ENCODE peak calls at places on chromosome 13, in ten cellular contexts. E is fibroblast of lung, B is colonic mucosa, U is keratinocyte, F is kidney, C is SK-N-SH, G is IMR-90, M is neural progenitor cell, P is mesendoderm, S is neuronal stem cell. O is an unnamed sample.

GRCh38 chr13:65855276-65855675 is 1374.9 kb downstream of the PCDH9 start:
- DNase-seq in P (peak; percentile 45), M (no peak), F (no peak), U (no peak), C (no peak), B (no peak), E (no peak), G (peak; percentile 41), S (no peak), O (peak; percentile 46)

GRCh38 chr13:68927387-68928026 is 1180.1 kb upstream of the ATXN8OS start:
- DNase-seq in F (no peak), G (no peak), M (peak; percentile 83), S (peak; percentile 54), E (peak; percentile 25), C (peak; percentile 6), U (no peak), P (peak; percentile 94), B (no peak), O (peak; percentile 86)

GRCh38 chr13:107025991-107026390 is 458.1 kb upstream of the ARGLU1 start:
- DNase-seq in M (no peak), B (no peak), C (no peak), S (no peak), U (no peak), G (peak; percentile 71), F (peak; percentile 67), P (peak; percentile 13), E (peak; percentile 68), O (no peak)

GRCh38 chr13:44857736-44858135 is 131.5 kb downstream of the NUFIP1 start:
- DNase-seq in U (no peak), S (no peak), M (no peak), C (no peak), G (no peak), F (no peak), B (no peak), E (no peak), P (no peak), O (no peak)

GRCh38 chr13:35797946-35798345 is 321.5 kb upstream of the MAB21L1 start:
- DNase-seq in G (no peak), F (no peak), U (no peak), M (no peak), S (no peak), P (no peak), C (no peak), B (no peak), E (peak; percentile 9), O (no peak)

GRCh38 chr13:70023506-70023905 is 84.1 kb upstream of the ATXN8OS start:
- DNase-seq in G (no peak), E (no peak), S (no peak), F (no peak), C (no peak), U (no peak), P (no peak), M (no peak), B (no peak), O (no peak)

GRCh38 chr13:34863360-34864135 is 78.5 kb upstream of the NBEA start:
- DNase-seq in M (no peak), C (no peak), B (no peak), G (peak; percentile 75), F (no peak), P (peak; percentile 76), E (peak; percentile 95), U (peak; percentile 4), S (no peak), O (no peak)

GRCh38 chr13:81171065-81171647 is 830.2 kb upstream of the SPRY2 start:
- DNase-seq in S (peak; percentile 9), B (no peak), F (no peak), E (peak; percentile 3), G (no peak), P (peak; percentile 40), C (peak; percentile 12), U (no peak), M (peak; percentile 18), O (no peak)

GRCh38 chr13:30766957-30767603 is 31.7 kb downstream of the ALOX5AP start:
- DNase-seq in C (no peak), U (no peak), F (no peak), E (peak; percentile 20), M (no peak), B (no peak), S (no peak), P (no peak), G (no peak), O (no peak)

GRCh38 chr13:51212808-51213728 is 9.1 kb upstream of the FAM124A start:
- DNase-seq in B (no peak), G (no peak), S (no peak), M (no peak), C (no peak), E (peak; percentile 43), F (no peak), P (no peak), U (no peak), O (no peak)

GRCh38 chr13:85565652-85566051 is 233.6 kb downstream of the SLITRK6 start:
- DNase-seq in U (no peak), M (no peak), C (no peak), G (peak; percentile 28), B (no peak), E (no peak), F (no peak), P (no peak), S (no peak), O (no peak)

GRCh38 chr13:106599875-106600797 is 32.2 kb upstream of the ARGLU1 start:
- DNase-seq in F (no peak), G (peak; percentile 80), P (no peak), U (no peak), S (no peak), B (peak; percentile 32), C (no peak), E (peak; percentile 84), M (no peak), O (no peak)

GRCh38 chr13:27007166-27007565 is 164.4 kb downstream of the USP12 start:
- DNase-seq in B (peak; percentile 17), G (no peak), U (no peak), F (no peak), M (peak; percentile 17), E (no peak), P (no peak), C (no peak), S (no peak), O (peak; percentile 53)
- H3K4me3 ChIP-seq in B (peak overlapping the region; percentile 39), G (no peak overlapping the region), U (no peak overlapping the region), F (peak overlapping the region; percentile 47), M (peak overlapping the region; percentile 51), E (peak overlapping the region; percentile 63), P (no peak overlapping the region), C (peak overlapping the region; percentile 34), S (no peak overlapping the region), O (no peak overlapping the region)

GRCh38 chr13:113489549-113490495 is 689 bp downstream of the DCUN1D2 start:
- DNase-seq in U (no peak), F (peak; percentile 82), S (peak; percentile 17), P (peak; percentile 49), C (peak; percentile 55), B (peak; percentile 37), G (peak; percentile 41), E (peak; percentile 48), M (no peak), O (peak; percentile 76)

GRCh38 chr13:113491982-113492381 is 1.5 kb upstream of the DCUN1D2 start:
- DNase-seq in U (no peak), F (no peak), B (no peak), G (no peak), E (no peak), C (no peak), S (no peak), M (no peak), P (no peak), O (no peak)

GRCh38 chr13:113490496-113491417 is at the start of gene DCUN1D2:
- DNase-seq in G (peak; percentile 96), C (peak; percentile 99), E (peak; percentile 95), P (peak; percentile 95), F (peak; percentile 98), S (peak; percentile 89), M (peak; percentile 94), B (peak; percentile 93), U (peak; percentile 66), O (peak; percentile 96)

GRCh38 chr13:113493315-113493951 is 2.9 kb upstream of the DCUN1D2 start:
- DNase-seq in S (no peak), E (peak; percentile 97), M (no peak), C (no peak), G (peak; percentile 99), F (no peak), B (peak; percentile 45), U (peak; percentile 53), P (peak; percentile 81), O (no peak)

DNA sequence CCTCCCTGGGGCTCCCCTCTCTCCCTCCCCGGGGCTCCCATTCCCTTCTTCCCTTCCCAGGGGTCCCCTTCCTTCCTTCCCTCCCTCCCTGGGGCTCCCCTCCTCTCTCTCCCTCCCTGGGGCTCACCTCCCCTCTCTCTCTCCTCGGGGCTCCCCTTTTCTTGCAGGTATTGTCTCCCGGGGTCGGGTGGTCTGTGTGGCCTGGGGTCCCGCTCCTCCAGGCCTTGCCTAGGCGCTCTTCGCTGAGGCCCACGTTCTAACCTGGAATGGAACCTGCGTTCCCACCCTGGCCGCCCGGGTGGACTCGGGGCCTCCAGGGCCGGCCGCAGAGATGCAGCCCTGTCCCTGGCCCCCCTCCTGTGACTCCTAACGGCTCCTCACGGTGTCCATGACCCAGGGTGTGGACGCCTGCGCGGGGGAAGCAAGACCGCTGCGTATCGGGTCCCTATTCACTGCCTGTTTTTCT is 940 bp upstream of the DCUN1D2 start:
- DNase-seq in B (peak; percentile 44), G (peak; percentile 14), P (peak; percentile 54), M (peak; percentile 49), E (peak; percentile 27), C (peak; percentile 78), U (no peak), F (peak; percentile 83), S (peak; percentile 21), O (peak; percentile 77)
- H3K4me1 ChIP-seq in B (peaks cover 17% of the 10 kb centered on the region), G (peaks cover 19% of the 10 kb centered on the region), P (peaks cover 19% of the 10 kb centered on the region), M (peaks cover 45% of the 10 kb centered on the region), E (peaks cover 23% of the 10 kb centered on the region), C (peaks cover 42% of the 10 kb centered on the region), U (peaks cover 33% of the 10 kb centered on the region), F (peaks cover 6% of the 10 kb centered on the region), S (peaks cover 15% of the 10 kb centered on the region), O (no peaks in the 10 kb centered on the region)

GRCh38 chr13:33321686-33322473 is 36.3 kb upstream of the STARD13 start:
- DNase-seq in F (no peak), M (no peak), C (no peak), E (no peak), U (no peak), G (peak; percentile 21), S (no peak), P (no peak), B (no peak), O (no peak)
- H3K9ac ChIP-seq in F (no peak overlapping the region), M (no peak overlapping the region), C (no peak overlapping the region), E (peak overlapping the region; percentile 48), U (no peak overlapping the region), G (peak overlapping the region; percentile 89), S (no peak overlapping the region), P (no peak overlapping the region), B (no peak overlapping the region), O (no peak overlapping the region)

DNA sequence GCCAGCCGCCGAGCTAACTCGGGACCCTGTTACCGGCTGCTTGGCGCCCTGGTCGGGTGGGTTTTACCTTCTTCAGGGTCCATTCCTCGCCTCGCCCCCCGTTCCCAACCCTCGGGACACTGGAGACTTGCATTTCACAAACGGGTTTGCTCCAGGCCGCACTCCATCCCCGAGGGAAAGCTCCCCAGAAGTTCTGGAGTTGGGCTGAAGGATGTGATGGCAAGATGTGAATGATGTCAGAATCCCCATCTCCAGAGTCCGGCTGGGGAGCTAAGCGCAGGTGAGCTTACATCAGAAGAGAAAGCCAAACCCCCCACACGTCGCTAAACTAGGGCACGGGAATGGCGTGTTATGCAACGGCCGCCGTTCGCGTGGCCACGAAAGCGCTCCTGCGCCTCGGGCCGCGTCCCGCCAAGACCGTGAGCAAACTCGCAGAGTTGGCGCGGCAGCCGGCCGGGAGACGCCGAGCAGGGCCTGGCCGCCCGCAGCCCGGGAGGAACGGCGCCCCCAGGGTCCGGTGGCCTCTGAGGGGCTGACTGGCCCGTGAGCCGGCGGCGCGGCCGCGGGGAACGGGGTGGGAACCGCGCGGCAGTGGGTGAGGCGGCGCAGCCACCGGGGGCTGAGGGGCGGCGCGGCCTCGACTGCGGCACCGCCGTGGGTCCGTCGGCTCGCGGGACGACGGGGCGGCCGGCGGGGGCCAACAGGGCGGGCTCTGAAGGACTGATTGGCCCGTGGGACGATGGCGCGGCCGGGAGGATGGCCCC is 1.1 kb downstream of the LATS2 start:
- DNase-seq in P (peak; percentile 77), U (no peak), G (peak; percentile 51), M (peak; percentile 61), E (peak; percentile 57), C (no peak), S (no peak), B (peak; percentile 32), F (peak; percentile 84), O (peak; percentile 78)
- H3K4me3 ChIP-seq in P (peak overlapping the region; percentile 86), U (peak overlapping the region; percentile 85), G (peak overlapping the region; percentile 74), M (peak overlapping the region; percentile 85), E (peak overlapping the region; percentile 58), C (peak overlapping the region; percentile 85), S (peak overlapping the region; percentile 66), B (peak overlapping the region; percentile 86), F (peak overlapping the region; percentile 66), O (peak overlapping the region; percentile 80)

O was measured in endodermal cell.